ENCODE peak calls at places on chromosome 1, in five cellular contexts. J is pancreas, D is esophagus muscularis mucosa, T is stomach, V is dorsolateral prefrontal cortex. K is an unnamed sample.

GRCh38 chr1:199122532-199123311 is 483.9 kb downstream of the PTPRC start:
- DNase-seq in J (no peak), T (no peak), D (no peak), V (no peak), K (no peak)

GRCh38 chr1:236039736-236040670 is 24.9 kb downstream of the NID1 start:
- DNase-seq in V (no peak), J (no peak), D (no peak), T (no peak), K (no peak)

GRCh38 chr1:39949891-39950290 is 5.1 kb upstream of the MFSD2A start:
- DNase-seq in D (no peak), V (no peak), T (no peak), J (no peak), K (no peak)

GRCh38 chr1:109655624-109656519 is at the start of gene GSTM4:
- DNase-seq in J (peak), D (peak), T (peak), V (peak), K (peak)

GRCh38 chr1:59046730-59047157 is 250.2 kb upstream of the FGGY start:
- DNase-seq in T (peak), V (no peak), J (no peak), D (no peak), K (no peak)

GRCh38 chr1:43912607-43913006 is 21.0 kb upstream of the ARTN start:
- DNase-seq in T (no peak), J (no peak), D (no peak), V (no peak), K (peak)

GRCh38 chr1:203282720-203283542 is 22.4 kb upstream of the BTG2 start:
- DNase-seq in J (peak), V (no peak), D (no peak), T (no peak), K (peak)

GRCh38 chr1:9181176-9181906 is 52.4 kb upstream of the GPR157 start:
- DNase-seq in J (peak), T (peak), D (no peak), V (peak), K (peak)

GRCh38 chr1:223014142-223014873 is 128.7 kb downstream of the TLR5 start:
- DNase-seq in V (no peak), T (no peak), D (no peak), J (no peak), K (no peak)

GRCh38 chr1:169119405-169119804 is 12.9 kb downstream of the ATP1B1 start:
- DNase-seq in T (no peak), V (no peak), J (no peak), D (no peak), K (no peak)

GRCh38 chr1:153509729-153510354 is 25.9 kb downstream of the S100A6 start:
- DNase-seq in J (no peak), D (no peak), V (no peak), T (peak), K (no peak)

GRCh38 chr1:1039145-1039910 is 19.4 kb downstream of the AGRN start:
- DNase-seq in T (no peak), V (no peak), D (no peak), J (no peak), K (no peak)
- H3K27ac ChIP-seq in T (no peak), V (no peak), D (no peak), J (no peak), K (no peak)

DNA sequence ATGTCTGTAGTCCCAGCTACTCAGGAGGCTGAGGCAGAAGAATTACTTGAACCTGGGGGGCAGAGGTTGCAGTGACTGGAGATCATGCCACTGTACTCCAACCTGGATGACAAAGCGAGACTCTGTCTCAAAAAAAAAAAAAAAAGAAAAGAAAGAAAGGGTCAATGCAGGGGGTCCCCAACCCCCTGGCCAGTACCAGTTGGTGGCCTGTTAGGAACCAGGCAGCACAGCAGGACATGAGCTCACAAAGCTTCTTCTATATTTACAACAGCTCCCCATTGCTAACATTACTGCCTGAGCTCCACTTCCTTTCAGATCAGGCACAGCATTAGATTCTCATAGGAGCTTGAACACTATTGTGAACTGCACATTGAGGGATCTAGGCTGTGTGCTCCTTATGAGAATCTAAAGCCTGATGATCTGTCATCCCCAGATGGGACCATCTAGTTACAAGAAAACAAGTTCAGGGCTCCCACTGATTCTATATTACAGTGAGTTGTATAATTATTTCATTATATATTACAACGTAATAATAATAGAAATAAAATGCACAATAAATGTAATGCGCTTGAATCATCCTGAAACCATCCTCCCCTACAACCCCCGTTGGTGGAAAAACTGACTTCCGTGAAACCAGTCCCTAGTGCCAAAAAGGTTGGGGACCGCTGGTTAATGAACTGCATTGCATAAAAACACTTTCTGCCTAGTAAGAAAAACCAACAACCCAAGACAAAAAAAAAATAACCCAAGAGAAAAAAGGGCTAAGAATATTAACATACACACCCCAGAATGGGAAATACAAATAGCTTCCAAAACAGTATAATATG is 2.8 kb downstream of the ZBTB8OS start:
- DNase-seq in D (no peak), V (no peak), T (no peak), J (no peak), K (no peak)
- H3K27ac ChIP-seq in D (no peak), V (no peak), T (no peak), J (no peak), K (no peak)

DNA sequence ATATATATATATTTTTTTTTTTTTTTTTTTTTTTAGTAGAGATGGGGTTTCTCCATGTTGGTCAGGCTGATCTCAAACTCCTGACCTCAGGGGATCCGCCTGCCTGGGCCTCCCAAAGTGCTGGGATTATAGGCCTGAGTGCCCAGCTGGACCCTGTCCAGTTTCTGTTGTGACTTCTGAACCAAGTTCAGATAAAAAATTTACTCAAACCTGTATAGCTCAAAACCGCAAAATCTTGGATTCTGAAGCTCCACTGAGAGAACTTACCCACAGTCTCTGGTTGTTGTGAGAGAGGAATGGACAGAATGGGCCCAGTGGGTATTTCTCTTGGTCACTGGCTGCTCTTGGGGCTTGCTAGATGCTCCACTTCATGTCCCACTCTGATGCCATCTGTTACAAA is 76.4 kb downstream of the HS2ST1 start:
- DNase-seq in T (no peak), J (no peak), D (no peak), V (no peak), K (no peak)
- H3K27ac ChIP-seq in T (no peak), J (no peak), D (no peak), V (no peak), K (no peak)

DNA sequence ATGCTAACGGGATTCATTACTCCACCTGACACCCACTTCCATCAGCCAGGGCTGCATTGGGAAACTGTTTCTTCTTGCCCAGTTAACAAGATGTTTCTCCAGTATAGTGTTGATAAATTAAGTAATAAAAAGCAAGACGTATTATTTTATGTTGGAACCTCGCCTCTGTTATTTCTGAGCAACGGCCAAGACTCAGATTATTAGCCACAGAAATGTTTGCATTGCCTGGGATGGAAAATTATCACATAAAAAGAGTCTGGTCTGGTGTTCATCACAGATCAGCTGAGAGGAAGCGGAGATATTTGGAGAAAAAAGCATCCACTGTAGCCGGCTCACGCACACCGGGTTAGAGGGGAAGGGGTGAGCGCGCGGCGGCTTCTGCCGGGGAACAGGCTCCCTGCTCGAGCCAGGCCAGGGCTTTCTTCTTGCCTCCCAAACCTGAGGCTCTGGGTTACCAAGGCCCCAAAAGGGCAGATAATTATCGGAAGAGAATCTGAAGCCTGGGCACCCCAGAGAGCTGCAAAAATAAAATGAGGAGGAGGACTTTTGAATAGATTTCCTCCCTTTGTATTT is 189.5 kb downstream of the PRDM16 start:
- DNase-seq in V (no peak), J (no peak), T (no peak), D (no peak), K (no peak)
- H3K27ac ChIP-seq in V (peak), J (no peak), T (no peak), D (peak), K (no peak)

DNA sequence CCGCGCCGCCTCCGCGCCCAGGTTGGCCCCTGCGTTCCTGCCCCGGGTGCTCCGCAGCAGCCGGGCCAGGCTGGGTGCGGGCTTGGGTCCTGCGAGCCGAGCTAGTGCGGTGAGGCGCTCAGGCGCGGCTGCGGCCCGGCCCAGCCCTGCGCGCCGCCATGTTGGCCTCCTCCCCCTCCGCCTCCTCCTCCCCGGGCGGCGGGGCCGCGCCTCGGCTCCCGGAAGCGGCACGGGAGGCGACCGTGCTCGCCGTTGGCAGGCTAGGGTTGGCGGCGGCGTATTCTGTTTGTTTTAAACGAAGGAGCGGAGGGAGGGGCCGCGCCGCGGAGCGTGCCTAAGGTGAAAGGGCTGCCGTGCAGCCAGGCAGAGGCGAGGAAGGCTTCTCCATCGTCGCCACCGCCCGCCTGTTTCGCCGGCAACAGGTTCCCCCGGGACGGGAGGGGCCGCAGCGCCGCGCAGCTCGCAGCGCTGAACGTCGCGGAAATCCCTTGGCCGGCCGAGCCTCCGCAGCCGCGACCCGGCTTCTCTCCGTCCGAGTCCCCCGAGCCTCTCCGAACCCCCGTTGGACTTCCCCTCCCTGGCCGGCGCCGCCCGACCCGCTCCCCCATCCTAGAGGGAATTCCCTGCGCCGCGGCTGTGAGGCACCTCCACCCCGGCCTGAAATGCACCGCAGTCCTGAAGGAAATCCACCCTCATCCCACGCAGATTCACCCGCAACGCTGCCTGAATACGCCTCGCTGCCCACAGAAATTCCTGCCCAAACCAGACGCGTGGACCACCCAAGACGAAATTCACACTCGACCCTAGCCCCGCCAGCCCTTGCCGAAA is at the start of gene USP24:
- DNase-seq in T (peak), J (peak), D (peak), V (peak), K (peak)
- H3K27ac ChIP-seq in T (peak), J (peak), D (peak), V (peak), K (peak)

GRCh38 chr1:115230281-115230680 is 107.8 kb downstream of the NGF start:
- DNase-seq in V (no peak), T (no peak), D (no peak), J (no peak), K (no peak)

GRCh38 chr1:115229016-115229415 is 109.0 kb downstream of the NGF start:
- DNase-seq in J (no peak), T (no peak), V (no peak), D (no peak), K (no peak)

GRCh38 chr1:115225993-115226700 is 111.9 kb downstream of the NGF start:
- DNase-seq in T (no peak), D (no peak), J (no peak), V (no peak), K (no peak)

GRCh38 chr1:115227683-115228082 is 110.4 kb downstream of the NGF start:
- DNase-seq in J (no peak), T (no peak), V (no peak), D (no peak), K (no peak)

DNA sequence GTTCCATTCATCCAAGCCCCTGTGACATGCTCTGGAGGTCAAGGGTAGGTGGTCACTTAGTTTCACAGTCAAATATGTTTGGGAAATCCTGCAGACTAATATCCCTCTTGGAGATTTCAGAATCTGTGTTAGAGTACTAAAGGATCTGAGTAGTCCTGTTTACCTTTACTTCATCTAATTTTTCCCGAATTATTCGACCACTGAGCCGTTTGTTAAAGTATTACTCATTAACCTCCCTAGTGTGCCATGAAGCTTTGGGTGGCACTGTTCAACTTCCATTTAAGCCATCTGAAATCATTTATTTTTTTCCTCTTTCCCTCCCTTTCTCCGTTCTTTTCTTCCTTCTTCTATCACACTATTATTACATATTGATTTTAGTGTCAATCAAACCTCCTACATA is 109.9 kb downstream of the NGF start:
- DNase-seq in V (no peak), D (no peak), T (no peak), J (no peak), K (no peak)
- H3K27ac ChIP-seq in V (no peak), D (no peak), T (no peak), J (no peak), K (no peak)

DNA sequence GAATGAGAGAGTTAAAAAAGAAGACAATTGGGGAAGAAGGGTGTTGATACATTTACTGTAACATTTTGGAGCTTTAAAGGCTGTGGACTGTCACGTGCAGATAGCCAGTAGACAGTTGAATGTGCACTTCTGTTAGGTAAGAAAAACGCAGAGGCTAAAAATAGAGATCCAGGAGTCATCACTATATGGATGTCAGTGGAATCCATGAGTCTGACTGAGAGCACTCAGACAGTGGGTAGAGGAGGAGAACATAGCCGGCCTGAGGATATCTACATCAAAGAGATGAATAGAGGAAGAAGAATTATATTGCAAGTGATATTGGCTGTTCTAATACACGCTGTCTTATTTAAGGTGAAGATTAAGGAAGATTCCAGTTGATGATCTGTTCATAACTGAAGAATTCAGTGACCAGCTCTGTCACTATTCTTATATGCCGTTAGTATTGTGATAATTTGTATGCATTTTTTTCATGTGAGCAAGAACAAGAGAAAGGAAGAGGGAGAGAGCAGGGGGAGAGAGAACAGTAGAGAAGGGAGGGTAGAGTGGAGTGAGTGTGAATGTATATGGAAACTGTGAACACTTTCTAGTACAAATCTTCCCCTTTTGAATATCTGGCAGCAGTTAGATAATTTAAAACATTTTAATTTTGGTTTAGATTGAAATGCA is 344.8 kb downstream of the CHRM3 start:
- DNase-seq in T (no peak), J (no peak), D (no peak), V (no peak), K (no peak)
- H3K27ac ChIP-seq in T (no peak), J (no peak), D (peak), V (no peak), K (no peak)

DNA sequence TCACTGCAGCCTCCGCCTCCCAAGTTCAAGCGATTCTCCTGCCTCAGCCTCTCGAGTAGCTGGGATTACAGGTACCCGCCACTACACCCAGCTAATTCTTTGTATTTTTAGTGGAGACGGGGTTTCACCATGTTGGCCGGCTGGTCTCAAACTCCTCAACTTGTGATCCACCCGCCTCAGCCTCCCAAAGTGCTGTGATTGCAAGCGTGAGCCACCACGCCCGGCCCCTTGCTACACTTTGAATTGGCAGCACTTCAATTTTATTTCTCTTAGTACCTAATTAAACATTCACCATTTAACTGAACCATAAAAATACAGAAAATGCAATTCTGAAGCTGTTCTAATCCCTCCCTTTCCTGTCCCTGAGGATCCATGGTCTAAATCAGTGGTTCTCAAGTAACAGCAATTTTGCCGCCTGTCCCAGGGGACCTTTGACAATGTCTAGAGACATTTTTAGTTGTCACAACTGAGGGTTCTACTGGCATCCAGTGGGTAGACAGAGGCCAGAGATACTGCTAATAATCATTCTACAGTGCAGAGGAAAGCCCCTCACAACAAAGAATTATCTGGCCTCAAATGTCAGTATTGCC is 4.3 kb upstream of the BCL2L15 start:
- DNase-seq in J (no peak), D (no peak), T (no peak), V (no peak), K (no peak)
- H3K27ac ChIP-seq in J (no peak), D (no peak), T (no peak), V (no peak), K (no peak)

DNA sequence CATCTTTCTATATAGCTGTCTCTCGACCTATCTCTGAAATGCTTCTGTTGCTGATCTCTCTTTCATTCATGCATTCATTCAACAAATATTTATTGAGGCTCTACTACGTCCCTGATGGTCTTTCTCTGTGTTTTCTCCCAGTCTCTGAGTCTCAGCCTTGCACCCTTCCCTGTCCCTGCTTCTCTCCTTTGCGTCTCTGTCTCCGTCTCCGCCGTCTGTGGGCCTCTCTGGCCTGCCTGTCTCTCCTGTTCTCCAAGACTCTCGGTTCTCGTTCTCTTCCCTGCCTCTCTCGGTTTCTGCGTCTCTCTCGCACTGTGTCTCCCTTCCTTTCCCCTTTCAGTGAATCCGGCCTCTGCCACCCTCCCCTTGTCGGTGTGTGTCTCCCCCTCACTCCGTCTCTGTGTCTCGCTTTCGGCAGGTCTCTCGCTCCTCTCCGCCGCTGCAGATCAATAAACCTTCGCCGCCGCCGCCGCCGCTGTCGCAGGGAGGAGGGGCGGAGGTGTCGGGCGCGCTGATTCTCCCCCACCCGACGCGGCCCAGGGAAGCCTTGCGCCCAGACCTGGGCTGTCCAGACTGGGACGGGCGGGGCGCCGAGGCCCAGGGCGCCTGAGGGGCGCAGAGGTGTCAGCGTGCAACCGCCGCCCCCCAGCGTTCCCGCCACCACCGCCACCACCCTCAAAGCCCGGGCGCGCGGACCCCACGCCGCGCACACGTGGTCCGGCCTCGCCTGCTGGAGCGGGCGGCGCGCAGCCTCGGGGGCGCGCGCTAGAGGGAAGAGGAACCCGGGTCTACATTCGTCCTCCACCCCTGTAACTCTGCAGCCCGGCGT is 3.0 kb downstream of the EFNA3 start:
- DNase-seq in D (no peak), V (no peak), J (no peak), T (no peak), K (no peak)
- H3K27ac ChIP-seq in D (no peak), V (peak), J (no peak), T (no peak), K (peak)

GRCh38 chr1:52927219-52928082 is at the start of gene SCP2:
- DNase-seq in D (no peak), V (peak), T (peak), J (peak), K (peak)

GRCh38 chr1:52928083-52928404 is 968 bp downstream of the SCP2 start:
- DNase-seq in D (no peak), V (no peak), T (no peak), J (no peak), K (no peak)

GRCh38 chr1:52925571-52926005 is 1.5 kb upstream of the SCP2 start:
- DNase-seq in J (no peak), D (no peak), V (no peak), T (no peak), K (no peak)

GRCh38 chr1:52929019-52929418 is 1.9 kb downstream of the SCP2 start:
- DNase-seq in T (no peak), V (no peak), J (no peak), D (no peak), K (no peak)

GRCh38 chr1:52926864-52927218 is 235 bp upstream of the SCP2 start:
- DNase-seq in J (no peak), D (no peak), T (no peak), V (no peak), K (no peak)
- H3K27ac ChIP-seq in J (peak), D (peak), T (peak), V (peak), K (peak)

K was measured in breast epithelium.